ENCODE peak calls at places on chromosomes 3 and 15, in six cellular contexts. M is Calu3, D is AG09319, K is GM13977, A is astrocyte of the spinal cord, T is choroid plexus epithelial cell. W is an unnamed sample.

GRCh38 chr3:60393946-60394345 is 857.3 kb downstream of the FHIT start:
- DNase-seq in M (no peak), D (no peak), K (no peak), A (no peak), T (no peak), W (no peak)

GRCh38 chr3:66450389-66451022 is 50.3 kb downstream of the LRIG1 start:
- DNase-seq in M (no peak), D (no peak), K (no peak), A (peak; percentile 85), T (peak; percentile 76), W (no peak)

GRCh38 chr3:135103913-135104312 is 308.9 kb downstream of the EPHB1 start:
- DNase-seq in M (no peak), D (no peak), K (no peak), A (no peak), T (no peak), W (no peak)

GRCh38 chr3:189288348-189289235 is 116.8 kb downstream of the TPRG1 start:
- DNase-seq in M (no peak), D (no peak), K (peak; percentile 49), A (no peak), T (no peak), W (peak; percentile 44)

GRCh38 chr3:71421820-71422566 is 161.5 kb downstream of the FOXP1 start:
- DNase-seq in M (no peak), D (no peak), K (peak; percentile 38), A (no peak), T (no peak), W (peak; percentile 42)

GRCh38 chr15:99455796-99456160 is 110.0 kb upstream of the MEF2A start:
- DNase-seq in M (no peak), D (no peak), K (no peak), A (no peak), T (no peak), W (no peak)

GRCh38 chr3:171323934-171324535 is 136.2 kb downstream of the TNIK start:
- DNase-seq in M (no peak), D (no peak), K (no peak), A (no peak), T (peak; percentile 34), W (no peak)

GRCh38 chr3:96813820-96814580 is 394 bp upstream of the EPHA6 start:
- DNase-seq in M (peak; percentile 64), D (peak; percentile 2), K (peak; percentile 47), A (peak; percentile 60), T (peak; percentile 40), W (peak; percentile 52)

GRCh38 chr3:29324180-29324651 is 43.3 kb downstream of the RBMS3 start:
- DNase-seq in M (no peak), D (no peak), K (peak; percentile 25), A (peak; percentile 78), T (peak; percentile 84), W (peak; percentile 32)

GRCh38 chr3:30471076-30471475 is 135.3 kb upstream of the TGFBR2 start:
- DNase-seq in M (no peak), D (no peak), K (no peak), A (peak; percentile 56), T (peak; percentile 33), W (no peak)

GRCh38 chr15:37034835-37035234 is 65.5 kb downstream of the MEIS2 start:
- DNase-seq in M (no peak), D (no peak), K (no peak), A (no peak), T (no peak), W (no peak)

GRCh38 chr3:185729335-185729715 is 95.5 kb downstream of the IGF2BP2 start:
- DNase-seq in M (no peak), D (peak; percentile 49), K (no peak), A (peak; percentile 81), T (peak; percentile 90), W (no peak)

GRCh38 chr3:147388395-147389264 is 17.7 kb downstream of the ZIC4 start:
- DNase-seq in M (no peak), D (no peak), K (no peak), A (peak; percentile 57), T (no peak), W (no peak)

GRCh38 chr3:151320131-151320530 is 3.5 kb upstream of the GPR87 start:
- DNase-seq in M (no peak), D (no peak), K (no peak), A (no peak), T (no peak), W (no peak)

GRCh38 chr3:150504473-150504872 is 41.8 kb downstream of the SERP1 start:
- DNase-seq in M (no peak), D (no peak), K (no peak), A (no peak), T (no peak), W (no peak)

GRCh38 chr3:5001805-5002173 is 22.6 kb downstream of the BHLHE40 start:
- DNase-seq in M (no peak), D (no peak), K (no peak), A (no peak), T (no peak), W (no peak)

GRCh38 chr3:104281713-104282112 is 1085.0 kb upstream of the ALCAM start:
- DNase-seq in M (no peak), D (no peak), K (no peak), A (no peak), T (peak; percentile 5), W (no peak)

GRCh38 chr3:153927107-153927506 is 194.1 kb upstream of the ARHGEF26 start:
- DNase-seq in M (no peak), D (peak; percentile 22), K (no peak), A (peak; percentile 56), T (peak; percentile 63), W (peak; percentile 7)

GRCh38 chr3:123026551-123027291 is 842 bp downstream of the SEMA5B start:
- DNase-seq in M (peak; percentile 9), D (no peak), K (peak; percentile 62), A (no peak), T (no peak), W (peak; percentile 30)

GRCh38 chr3:46405301-46406079 is 1.4 kb downstream of the CCR5AS start:
- DNase-seq in M (no peak), D (no peak), K (no peak), A (no peak), T (peak; percentile 53), W (no peak)

GRCh38 chr3:171620825-171621434 is 160.7 kb upstream of the TNIK start:
- DNase-seq in M (no peak), D (no peak), K (no peak), A (peak; percentile 82), T (peak; percentile 91), W (no peak)

GRCh38 chr3:11300970-11301369 is 28.8 kb downstream of the ATG7 start:
- DNase-seq in M (no peak), D (no peak), K (peak; percentile 52), A (peak; percentile 47), T (peak; percentile 87), W (peak; percentile 69)

GRCh38 chr3:123258811-123259420 is 57.2 kb downstream of the SEC22A start:
- DNase-seq in M (no peak), D (peak; percentile 25), K (no peak), A (peak; percentile 65), T (peak; percentile 86), W (no peak)

GRCh38 chr15:85027033-85027380 is 45.4 kb downstream of the PDE8A start:
- DNase-seq in M (no peak), D (no peak), K (no peak), A (no peak), T (no peak), W (no peak)

GRCh38 chr3:125593991-125594574 is 1.2 kb downstream of the OSBPL11 start:
- DNase-seq in M (no peak), D (no peak), K (no peak), A (no peak), T (no peak), W (peak; percentile 38)

GRCh38 chr15:69719527-69719926 is 266.9 kb downstream of the RPLP1 start:
- DNase-seq in M (no peak), D (no peak), K (no peak), A (no peak), T (no peak), W (peak; percentile 28)

GRCh38 chr3:196585044-196585757 is 16.7 kb downstream of the FBXO45 start:
- DNase-seq in M (no peak), D (no peak), K (no peak), A (no peak), T (peak; percentile 13), W (no peak)

GRCh38 chr3:112126501-112126900 is 6.5 kb downstream of the GCSAM start:
- DNase-seq in M (no peak), D (no peak), K (no peak), A (no peak), T (peak; percentile 18), W (no peak)

GRCh38 chr3:109392293-109392692 is 54.9 kb upstream of the DPPA4 start:
- DNase-seq in M (no peak), D (no peak), K (no peak), A (no peak), T (no peak), W (no peak)

DNA sequence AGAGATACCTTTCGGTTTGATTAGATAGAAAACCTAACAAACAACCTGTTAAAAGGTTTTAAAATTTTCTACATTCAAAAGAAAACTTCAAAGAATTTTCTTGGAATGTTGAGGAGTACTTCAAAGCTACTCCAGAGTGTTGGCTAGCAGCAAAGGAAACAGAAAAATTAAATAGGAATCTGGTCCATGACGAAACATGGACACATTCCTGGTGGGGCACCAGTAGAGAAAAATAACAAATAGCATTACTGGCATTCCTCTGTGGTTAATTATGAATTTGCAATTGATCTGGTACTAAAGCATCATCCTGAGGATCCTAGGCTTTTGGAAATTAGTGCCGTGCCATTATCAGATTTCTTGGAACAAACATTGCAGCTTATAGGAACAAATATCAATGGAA is 59.5 kb upstream of the DPPA4 start:
- DNase-seq in M (no peak), D (no peak), K (no peak), A (no peak), T (peak; percentile 23), W (no peak)
- TF ChIP-seq CTCF in M (no peak), D (no peak), K (no peak), A (no peak), T (no peak), W (no peak)

DNA sequence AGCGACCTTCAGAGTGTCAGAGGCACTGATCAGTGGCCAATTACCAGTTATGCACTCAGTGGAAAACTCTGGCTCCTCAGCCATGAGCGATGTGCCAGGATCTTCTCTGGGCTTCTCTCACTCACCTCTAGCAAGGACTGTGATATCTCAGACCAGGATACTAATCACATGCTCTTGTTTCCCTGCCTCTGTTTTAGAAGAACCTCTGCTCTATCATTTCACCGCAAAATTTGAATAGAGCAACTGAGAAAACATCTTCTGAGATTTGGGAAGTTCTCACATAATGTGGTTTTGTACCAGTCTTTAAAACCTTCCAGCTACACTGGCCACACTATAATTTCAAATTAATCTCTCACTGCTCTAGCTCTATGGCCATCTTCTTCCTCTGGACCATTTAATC is 325.8 kb upstream of the FRG2C start:
- DNase-seq in M (no peak), D (no peak), K (no peak), A (no peak), T (no peak), W (no peak)
- TF ChIP-seq CTCF in M (no peak), D (no peak), K (no peak), A (no peak), T (no peak), W (no peak)

DNA sequence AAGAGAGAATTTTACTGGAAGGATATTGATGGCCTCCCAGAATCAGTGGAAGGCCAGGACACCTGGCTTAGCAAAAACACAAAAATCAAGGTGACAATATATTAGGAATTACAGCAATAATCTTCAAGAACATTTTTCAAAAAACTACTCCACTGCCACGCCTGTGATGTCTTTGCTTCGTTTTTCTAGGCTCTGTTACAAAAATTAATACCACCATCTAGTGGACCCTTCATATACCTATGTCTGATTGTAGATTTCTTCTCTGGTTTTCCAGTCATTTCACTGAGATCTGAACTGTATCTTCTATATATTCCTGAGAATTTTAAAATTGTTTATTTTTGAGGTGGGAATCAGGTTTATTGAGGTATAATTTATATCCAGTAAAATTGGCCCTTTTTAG is 5.6 kb upstream of the SLC33A1 start:
- DNase-seq in M (no peak), D (no peak), K (peak; percentile 39), A (peak; percentile 32), T (peak; percentile 65), W (peak; percentile 37)
- TF ChIP-seq CTCF in M (peak; percentile 14), D (peak; percentile 32), K (peak; percentile 35), A (peak; percentile 30), T (peak; percentile 46), W (no peak)

GRCh38 chr15:52031542-52031941 is 12.5 kb downstream of the MAPK6 start:
- DNase-seq in M (no peak), D (no peak), K (no peak), A (no peak), T (peak; percentile 36), W (no peak)
- TF ChIP-seq CTCF in M (no peak), D (no peak), K (no peak), A (no peak), T (no peak), W (no peak)

W was measured in GM20000.